ENCODE peak calls at places on chromosomes 4 and X, in six cellular contexts. I is fibroblast of the aortic adventitia, O is GM06990, J is AG10803, U is lung, V is GM10248. L is an unnamed sample.

GRCh38 chrX:129693343-129693742 is 38.6 kb upstream of the APLN start:
- DNase-seq in I (no peak), O (no peak), J (no peak), U (peak), V (no peak), L (no peak)

GRCh38 chr4:10112658-10113284 is 3.8 kb downstream of the WDR1 start:
- DNase-seq in I (no peak), O (no peak), J (no peak), U (no peak), V (no peak), L (no peak)

GRCh38 chrX:41180194-41180902 is 95.1 kb downstream of the USP9X start:
- DNase-seq in I (peak), O (peak), J (peak), U (peak), V (peak), L (no peak)

GRCh38 chrX:23952984-23953907 is 45.4 kb downstream of the CXorf58 start:
- DNase-seq in I (no peak), O (peak), J (no peak), U (no peak), V (peak), L (no peak)

GRCh38 chr4:11739992-11740391 is 311.3 kb upstream of the HS3ST1 start:
- DNase-seq in I (peak), O (no peak), J (no peak), U (no peak), V (no peak), L (no peak)

GRCh38 chrX:118823263-118824172 is at the start of gene ZCCHC12:
- DNase-seq in I (peak), O (peak), J (no peak), U (no peak), V (peak), L (no peak)

GRCh38 chr4:113692809-113693411 is 68.6 kb downstream of the CAMK2D start:
- DNase-seq in I (no peak), O (no peak), J (peak), U (no peak), V (no peak), L (no peak)

GRCh38 chrX:119690921-119691716 is 1.8 kb downstream of the SEPTIN6 start:
- DNase-seq in I (peak), O (no peak), J (peak), U (no peak), V (no peak), L (peak)

GRCh38 chr4:93897559-93897958 is 69.0 kb downstream of the ATOH1 start:
- DNase-seq in I (no peak), O (no peak), J (no peak), U (no peak), V (no peak), L (no peak)

GRCh38 chr4:176001171-176002006 is 64.3 kb upstream of the WDR17 start:
- DNase-seq in I (peak), O (peak), J (peak), U (peak), V (peak), L (peak)

GRCh38 chr4:152971053-152971452 is 34.9 kb downstream of the FHDC1 start:
- DNase-seq in I (no peak), O (no peak), J (no peak), U (no peak), V (no peak), L (no peak)

GRCh38 chr4:1402021-1402515 is 4.2 kb downstream of the NKX1-1 start:
- DNase-seq in I (no peak), O (no peak), J (no peak), U (no peak), V (no peak), L (no peak)

GRCh38 chrX:94908648-94909047 is 1234.6 kb downstream of the FAM133A start:
- DNase-seq in I (no peak), O (no peak), J (no peak), U (no peak), V (no peak), L (no peak)

GRCh38 chrX:39002466-39002865 is 201.2 kb downstream of the MID1IP1 start:
- DNase-seq in I (no peak), O (no peak), J (peak), U (no peak), V (no peak), L (peak)

GRCh38 chr4:105613326-105613725 is 60.9 kb downstream of the ARHGEF38 start:
- DNase-seq in I (no peak), O (no peak), J (no peak), U (no peak), V (no peak), L (no peak)

GRCh38 chr4:41644288-41644914 is 104.1 kb downstream of the PHOX2B start:
- DNase-seq in I (peak), O (peak), J (peak), U (peak), V (peak), L (no peak)

GRCh38 chrX:45479835-45480422 is 279.3 kb upstream of the DIPK2B start:
- DNase-seq in I (peak), O (no peak), J (peak), U (no peak), V (no peak), L (peak)

GRCh38 chrX:103063918-103064434 is at the start of gene BEX1:
- DNase-seq in I (peak), O (no peak), J (peak), U (no peak), V (no peak), L (peak)

GRCh38 chr4:159267023-159267939 is 164.4 kb downstream of the RAPGEF2 start:
- DNase-seq in I (peak), O (no peak), J (peak), U (no peak), V (no peak), L (no peak)

GRCh38 chr4:22434895-22435294 is 81.0 kb downstream of the ADGRA3 start:
- DNase-seq in I (peak), O (no peak), J (peak), U (no peak), V (no peak), L (peak)

GRCh38 chrX:45557390-45557789 is 356.7 kb upstream of the DIPK2B start:
- DNase-seq in I (peak), O (no peak), J (no peak), U (no peak), V (no peak), L (no peak)

GRCh38 chr4:144733566-144733965 is 87.6 kb downstream of the HHIP start:
- DNase-seq in I (no peak), O (no peak), J (no peak), U (no peak), V (no peak), L (no peak)

GRCh38 chr4:40923326-40924095 is 173.8 kb downstream of the NSUN7 start:
- DNase-seq in I (no peak), O (no peak), J (no peak), U (no peak), V (no peak), L (no peak)

GRCh38 chrX:42098897-42099296 is 175.5 kb upstream of the CASK start:
- DNase-seq in I (no peak), O (no peak), J (no peak), U (no peak), V (no peak), L (no peak)

GRCh38 chr4:137307806-137308205 is 224.5 kb downstream of the PCDH18 start:
- DNase-seq in I (peak), O (no peak), J (peak), U (no peak), V (no peak), L (no peak)

GRCh38 chr4:53671757-53672156 is 80.5 kb upstream of the LNX1 start:
- DNase-seq in I (no peak), O (no peak), J (no peak), U (no peak), V (no peak), L (no peak)

GRCh38 chr4:3776166-3777032 is 10.2 kb downstream of the ADRA2C start:
- DNase-seq in I (no peak), O (no peak), J (no peak), U (no peak), V (no peak), L (no peak)

GRCh38 chr4:885353-885752 is 46.8 kb downstream of the GAK start:
- DNase-seq in I (no peak), O (no peak), J (no peak), U (no peak), V (no peak), L (no peak)

DNA sequence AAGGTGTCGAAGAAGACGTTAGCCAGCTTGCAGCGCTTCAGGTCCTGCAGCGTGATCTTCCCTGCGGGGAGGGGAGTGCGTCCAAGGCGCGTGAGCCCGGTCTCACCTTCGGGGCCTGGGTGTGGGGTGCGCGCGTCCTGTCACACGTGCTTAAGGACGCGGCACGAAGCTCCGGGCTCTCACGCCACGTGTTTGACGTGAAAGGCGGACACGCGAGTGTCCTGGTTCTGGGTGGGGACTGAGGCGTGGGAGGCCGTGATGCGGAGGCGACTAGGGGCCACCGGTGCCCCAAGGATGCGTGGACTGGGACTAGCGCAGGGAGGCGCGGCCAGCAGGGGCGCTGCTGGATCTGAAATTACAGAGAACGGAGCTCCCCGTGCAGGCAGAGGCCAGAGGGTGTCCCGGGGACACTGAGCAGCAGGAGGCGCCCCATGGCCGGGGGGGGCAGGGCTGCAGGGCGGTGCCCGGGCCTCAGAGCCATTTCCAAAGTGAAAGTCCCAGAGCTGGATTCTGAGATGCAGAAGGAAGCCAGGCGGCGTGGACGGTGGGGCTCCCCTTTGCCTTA is 20.3 kb upstream of the GTPBP6 start:
- DNase-seq in I (no peak), O (no peak), J (no peak), U (no peak), V (no peak), L (no peak)
- TF ChIP-seq CTCF in I (no peak), O (no peak), J (no peak), U (no peak), V (no peak), L (no peak)

GRCh38 chr4:15162465-15163283 is 160.4 kb downstream of the CPEB2 start:
- DNase-seq in I (peak), O (no peak), J (peak), U (no peak), V (peak), L (no peak)
- TF ChIP-seq CTCF in I (peak), O (peak), J (peak), U (peak), V (peak), L (peak)

GRCh38 chr4:173360587-173361221 is 10.1 kb upstream of the SAP30 start:
- DNase-seq in I (no peak), O (no peak), J (peak), U (no peak), V (no peak), L (peak)
- TF ChIP-seq CTCF in I (peak), O (peak), J (peak), U (no peak), V (no peak), L (peak)

GRCh38 chr4:16123356-16124084 is 39.7 kb upstream of the PROM1 start:
- DNase-seq in I (no peak), O (no peak), J (no peak), U (no peak), V (no peak), L (no peak)

GRCh38 chr4:16126714-16127113 is 42.9 kb upstream of the PROM1 start:
- DNase-seq in I (no peak), O (no peak), J (no peak), U (no peak), V (no peak), L (no peak)

GRCh38 chr4:16122784-16123183 is 39.0 kb upstream of the PROM1 start:
- DNase-seq in I (no peak), O (no peak), J (no peak), U (no peak), V (no peak), L (no peak)

GRCh38 chr4:16124232-16124631 is 40.4 kb upstream of the PROM1 start:
- DNase-seq in I (no peak), O (no peak), J (no peak), U (no peak), V (no peak), L (no peak)

GRCh38 chr4:16125571-16126445 is 42.0 kb upstream of the PROM1 start:
- DNase-seq in I (no peak), O (no peak), J (peak), U (no peak), V (no peak), L (no peak)
- TF ChIP-seq CTCF in I (no peak), O (no peak), J (peak), U (no peak), V (no peak), L (no peak)

GRCh38 chrX:113001836-113002235 is 161.2 kb upstream of the AMOT start:
- DNase-seq in I (no peak), O (no peak), J (peak), U (no peak), V (no peak), L (peak)
- TF ChIP-seq CTCF in I (no peak), O (no peak), J (peak), U (no peak), V (no peak), L (peak)

DNA sequence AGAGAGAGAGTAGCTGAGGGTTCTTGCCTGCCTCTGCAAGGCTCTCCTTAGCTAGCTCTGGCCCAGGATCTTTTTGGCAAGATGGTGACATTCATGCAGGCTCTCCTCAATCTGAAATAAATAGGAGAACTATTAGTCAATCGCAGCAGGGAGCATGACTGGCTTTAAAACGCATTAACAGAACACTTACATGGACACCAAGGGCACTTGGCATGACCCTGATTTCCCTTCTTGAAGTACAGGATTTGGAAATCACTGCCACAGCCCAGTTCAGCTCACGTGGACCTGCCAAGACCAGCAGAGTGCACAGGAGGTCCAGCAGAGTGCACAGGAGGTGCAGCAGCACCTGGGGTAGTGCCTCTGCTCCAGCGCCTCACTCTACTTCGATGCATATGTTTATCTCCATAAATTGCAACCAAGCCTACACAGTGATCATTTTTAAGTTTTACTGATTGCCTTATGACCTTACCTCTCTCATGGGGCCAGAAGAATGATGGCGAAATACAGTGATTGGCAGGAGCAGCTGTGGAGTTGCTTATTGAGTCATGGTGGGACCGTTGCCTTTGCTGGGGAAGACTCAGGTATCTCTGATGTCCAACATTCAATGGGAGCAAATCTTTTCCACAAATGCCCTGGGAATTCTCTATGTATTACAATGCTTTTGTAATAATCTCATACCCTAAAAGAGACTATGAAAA is 122.4 kb downstream of the SYNPO2 start:
- DNase-seq in I (peak), O (no peak), J (peak), U (peak), V (no peak), L (no peak)
- TF ChIP-seq CTCF in I (no peak), O (no peak), J (no peak), U (no peak), V (no peak), L (no peak)

DNA sequence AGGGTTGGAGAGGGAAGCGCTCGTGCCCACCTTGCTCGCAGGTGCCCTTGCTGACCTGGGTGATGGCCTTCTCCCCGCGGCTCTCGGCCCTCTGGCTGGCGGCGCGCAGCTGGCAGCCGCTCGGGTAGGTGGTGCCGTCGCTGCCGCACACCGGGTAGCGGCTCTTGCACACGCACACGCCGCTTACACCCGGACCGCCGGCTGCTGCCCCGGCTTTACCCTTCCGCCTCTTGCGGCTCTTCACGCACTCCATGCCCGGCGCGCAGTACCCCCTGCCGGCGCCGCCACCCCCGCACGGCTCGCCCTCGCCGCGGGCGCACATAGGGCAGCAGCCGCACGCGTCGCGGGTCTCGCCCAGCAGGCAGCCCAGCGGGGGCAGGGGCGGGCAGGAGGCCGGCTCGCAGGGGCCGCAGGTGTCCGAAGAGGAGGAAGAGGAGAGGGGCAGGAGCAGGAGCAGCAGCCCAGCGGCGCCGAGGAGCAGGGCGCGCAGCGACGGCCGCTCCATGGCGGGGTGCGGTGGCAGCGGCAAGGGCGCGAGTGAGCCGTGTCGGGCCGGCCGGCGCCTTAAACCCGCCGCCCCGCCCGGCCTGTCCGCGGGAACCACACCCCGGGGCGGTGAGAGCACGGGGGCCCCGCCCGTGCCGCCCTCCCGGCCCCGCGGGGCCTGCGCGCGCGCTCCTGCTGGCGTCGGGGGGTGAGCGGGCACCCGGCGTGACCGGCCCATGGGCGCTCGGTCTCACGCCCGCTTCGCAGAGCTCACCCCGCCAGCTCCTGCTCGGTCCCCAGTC is at the start of gene IGFBP7:
- DNase-seq in I (peak), O (peak), J (peak), U (peak), V (peak), L (no peak)
- TF ChIP-seq CTCF in I (no peak), O (no peak), J (no peak), U (no peak), V (no peak), L (peak)

L was measured in foreskin keratinocyte.